ENCODE peak calls at places on chromosomes 16 and 17, in nine cellular contexts. N, S, L, U, G, D, J, O and M are unnamed samples.

GRCh38 chr17:66006654-66007053 is 185.3 kb downstream of the CEP112 start:
- DNase-seq in N (no peak), S (no peak), L (no peak), U (no peak), G (no peak), D (no peak), J (no peak), O (no peak), M (no peak)

GRCh38 chr17:69828087-69828486 is 246.9 kb upstream of the KCNJ16 start:
- DNase-seq in N (no peak), S (no peak), L (no peak), U (no peak), G (no peak), D (peak), J (no peak), O (no peak), M (no peak)

GRCh38 chr17:17060001-17060929 is 18.0 kb downstream of the MPRIP start:
- DNase-seq in N (no peak), S (no peak), L (no peak), U (no peak), G (no peak), D (no peak), J (peak), O (no peak), M (peak)

GRCh38 chr17:46947236-46947635 is 24.3 kb downstream of the GOSR2 start:
- DNase-seq in N (no peak), S (no peak), L (no peak), U (no peak), G (no peak), D (no peak), J (no peak), O (no peak), M (no peak)

GRCh38 chr16:50598936-50599361 is 50.8 kb downstream of the NKD1 start:
- DNase-seq in N (no peak), S (no peak), L (no peak), U (no peak), G (no peak), D (no peak), J (no peak), O (no peak), M (no peak)

GRCh38 chr17:3590768-3591167 is 18.4 kb downstream of the TRPV1 start:
- DNase-seq in N (no peak), S (no peak), L (no peak), U (no peak), G (no peak), D (no peak), J (no peak), O (no peak), M (no peak)

GRCh38 chr17:37134050-37134449 is 185.3 kb downstream of the AATF start:
- DNase-seq in N (no peak), S (no peak), L (peak), U (no peak), G (no peak), D (no peak), J (no peak), O (no peak), M (no peak)

GRCh38 chr17:32275060-32276042 is 9.7 kb downstream of the RHBDL3 start:
- DNase-seq in N (no peak), S (no peak), L (peak), U (no peak), G (peak), D (no peak), J (peak), O (no peak), M (peak)

GRCh38 chr17:44977740-44978584 is 9.9 kb upstream of the C1QL1 start:
- DNase-seq in N (no peak), S (no peak), L (no peak), U (no peak), G (no peak), D (no peak), J (no peak), O (no peak), M (no peak)

GRCh38 chr16:1313721-1314120 is 4.3 kb downstream of the UBE2I start:
- DNase-seq in N (no peak), S (no peak), L (no peak), U (no peak), G (no peak), D (no peak), J (no peak), O (no peak), M (no peak)

GRCh38 chr16:86364653-86365380 is 145.5 kb upstream of the FOXF1 start:
- DNase-seq in N (no peak), S (no peak), L (no peak), U (no peak), G (no peak), D (no peak), J (no peak), O (no peak), M (no peak)

GRCh38 chr17:77465358-77466041 is 324.7 kb downstream of the SEC14L1 start:
- DNase-seq in N (peak), S (no peak), L (no peak), U (no peak), G (no peak), D (peak), J (peak), O (no peak), M (no peak)

GRCh38 chr16:69119536-69119935 is 12.9 kb downstream of the CHTF8 start:
- DNase-seq in N (no peak), S (no peak), L (no peak), U (no peak), G (no peak), D (no peak), J (no peak), O (no peak), M (no peak)

GRCh38 chr16:30369091-30369937 is 980 bp downstream of the TBC1D10B start:
- DNase-seq in N (no peak), S (peak), L (no peak), U (no peak), G (no peak), D (no peak), J (peak), O (no peak), M (peak)

GRCh38 chr17:2343421-2343820 is 6.1 kb downstream of the SGSM2 start:
- DNase-seq in N (no peak), S (no peak), L (no peak), U (no peak), G (no peak), D (no peak), J (no peak), O (no peak), M (no peak)

GRCh38 chr17:41467546-41467945 is 360 bp upstream of the KRT32 start:
- DNase-seq in N (no peak), S (no peak), L (peak), U (no peak), G (no peak), D (no peak), J (no peak), O (no peak), M (no peak)

GRCh38 chr17:76884995-76885896 is 17.0 kb downstream of the MGAT5B start:
- DNase-seq in N (no peak), S (no peak), L (peak), U (no peak), G (no peak), D (no peak), J (no peak), O (no peak), M (peak)

GRCh38 chr16:48558269-48558915 is 51.6 kb downstream of the N4BP1 start:
- DNase-seq in N (no peak), S (no peak), L (no peak), U (no peak), G (no peak), D (no peak), J (peak), O (no peak), M (no peak)

GRCh38 chr17:31452101-31452500 is 60.6 kb downstream of the RAB11FIP4 start:
- DNase-seq in N (no peak), S (no peak), L (no peak), U (no peak), G (no peak), D (no peak), J (no peak), O (no peak), M (no peak)

GRCh38 chr16:10969615-10970014 is 25.3 kb downstream of the CLEC16A start:
- DNase-seq in N (no peak), S (no peak), L (no peak), U (no peak), G (no peak), D (no peak), J (peak), O (no peak), M (no peak)

GRCh38 chr16:10971560-10971961 is 27.2 kb downstream of the CLEC16A start:
- DNase-seq in N (no peak), S (peak), L (peak), U (peak), G (peak), D (no peak), J (peak), O (no peak), M (peak)

GRCh38 chr16:10972108-10972955 is 28.0 kb downstream of the CLEC16A start:
- DNase-seq in N (no peak), S (no peak), L (no peak), U (no peak), G (no peak), D (no peak), J (no peak), O (no peak), M (no peak)

GRCh38 chr16:10970065-10970464 is 25.7 kb downstream of the CLEC16A start:
- DNase-seq in N (no peak), S (no peak), L (no peak), U (no peak), G (no peak), D (no peak), J (no peak), O (no peak), M (no peak)

DNA sequence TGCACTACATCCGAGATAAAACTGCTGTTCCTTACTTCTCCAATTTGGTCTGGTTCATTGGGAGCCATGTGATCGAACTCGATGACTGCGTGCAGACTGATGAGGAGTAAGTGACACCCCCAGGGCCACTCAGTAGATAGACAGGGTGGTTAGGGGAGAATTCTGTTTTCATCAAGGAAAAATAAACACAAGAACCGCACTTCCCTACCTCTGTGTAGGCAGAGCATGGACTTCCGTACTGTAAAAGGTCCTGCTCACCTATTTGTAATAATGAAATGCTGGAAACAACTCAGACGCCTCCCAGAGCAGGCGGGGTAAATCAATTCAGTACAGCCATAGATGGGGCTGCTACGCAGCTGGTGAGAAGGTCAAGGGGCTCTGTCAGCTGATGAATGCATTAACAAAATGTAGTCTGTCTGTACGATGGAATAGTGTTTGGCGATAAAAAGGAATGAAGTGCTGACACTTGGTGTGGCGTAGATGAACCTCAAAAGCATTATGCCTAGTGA is 28.6 kb downstream of the CLEC16A start:
- DNase-seq in N (no peak), S (no peak), L (no peak), U (no peak), G (no peak), D (no peak), J (no peak), O (no peak), M (no peak)
- TF ChIP-seq CTCF in N (no peak), S (no peak), L (no peak), U (no peak), G (no peak), D (no peak), J (no peak), O (no peak), M (no peak)

GRCh38 chr16:23432176-23433128 is 20.5 kb downstream of the COG7 start:
- DNase-seq in N (no peak), S (no peak), L (no peak), U (no peak), G (no peak), D (no peak), J (no peak), O (no peak), M (no peak)
- TF ChIP-seq CTCF in N (no peak), S (no peak), L (peak), U (no peak), G (no peak), D (no peak), J (no peak), O (no peak), M (no peak)

GRCh38 chr16:19997264-19997663 is 76.4 kb downstream of the GPR139 start:
- DNase-seq in N (no peak), S (no peak), L (no peak), U (no peak), G (no peak), D (no peak), J (no peak), O (no peak), M (no peak)

GRCh38 chr16:19994771-19995170 is 78.9 kb downstream of the GPR139 start:
- DNase-seq in N (no peak), S (no peak), L (no peak), U (no peak), G (no peak), D (no peak), J (no peak), O (no peak), M (no peak)

GRCh38 chr16:19991614-19992013 is 82.1 kb downstream of the GPR139 start:
- DNase-seq in N (no peak), S (no peak), L (no peak), U (no peak), G (no peak), D (no peak), J (no peak), O (no peak), M (no peak)
- TF ChIP-seq CTCF in N (no peak), S (no peak), L (no peak), U (no peak), G (no peak), D (no peak), J (no peak), O (no peak), M (no peak)

DNA sequence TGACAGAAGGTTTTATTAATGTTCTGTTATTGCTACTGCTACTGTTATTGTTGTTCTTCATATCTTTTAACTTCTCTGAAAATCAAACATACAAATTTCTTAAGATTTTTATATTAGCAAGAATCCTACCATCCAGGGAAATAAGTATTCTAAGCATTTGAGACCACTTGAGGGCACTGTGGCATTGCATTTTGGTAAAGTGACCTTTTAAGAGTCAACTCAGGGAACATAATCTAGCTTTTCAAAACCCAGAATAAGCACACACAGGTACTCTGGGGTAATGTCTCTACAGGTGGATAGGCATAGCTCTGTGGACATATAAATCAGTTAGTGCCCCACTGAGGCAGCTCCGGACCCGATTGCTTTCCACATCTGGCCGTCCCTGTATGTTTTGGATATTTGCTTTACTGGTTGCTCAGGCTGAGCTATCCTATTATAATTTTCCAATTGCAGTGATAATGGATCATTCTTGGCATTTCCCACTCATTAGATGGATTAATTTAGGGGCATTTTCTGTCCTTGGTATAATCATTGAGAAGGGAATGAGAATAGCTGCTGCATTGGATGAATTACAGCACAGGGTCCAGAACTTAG is 1425.1 kb upstream of the CDH8 start:
- DNase-seq in N (no peak), S (peak), L (peak), U (peak), G (no peak), D (no peak), J (peak), O (no peak), M (peak)
- TF ChIP-seq CTCF in N (no peak), S (peak), L (peak), U (peak), G (no peak), D (no peak), J (peak), O (no peak), M (peak)